ENCODE peak calls at places on chromosome 19, in five cellular contexts. One of them, this sample, is unnamed.

GRCh38 chr19:38910488-38910887 is 1.5 kb downstream of the CCER2 start:
- DNase-seq in HCT116: no peak
- DNase-seq in uterus: no peak
- DNase-seq in stomach: no peak
- DNase-seq in cardiac muscle cell: no peak
- DNase-seq in this sample: no peak

GRCh38 chr19:39413269-39413902 is 917 bp downstream of the PLEKHG2 start:
- DNase-seq in HCT116: no peak
- DNase-seq in uterus: peak; percentile 71
- DNase-seq in stomach: no peak
- DNase-seq in cardiac muscle cell: peak; percentile 83
- DNase-seq in this sample: peak; percentile 70

GRCh38 chr19:38304866-38305429 is 897 bp downstream of the C19orf33 start:
- DNase-seq in HCT116: peak; percentile 96
- DNase-seq in uterus: no peak
- DNase-seq in stomach: peak; percentile 93
- DNase-seq in cardiac muscle cell: peak; percentile 92
- DNase-seq in this sample: no peak

GRCh38 chr19:48487544-48487943 is 18.4 kb downstream of the CYTH2 start:
- DNase-seq in HCT116: no peak
- DNase-seq in uterus: no peak
- DNase-seq in stomach: no peak
- DNase-seq in cardiac muscle cell: no peak
- DNase-seq in this sample: no peak

GRCh38 chr19:37988758-37989635 is 82.0 kb downstream of the SIPA1L3 start:
- DNase-seq in HCT116: no peak
- DNase-seq in uterus: no peak
- DNase-seq in stomach: no peak
- DNase-seq in cardiac muscle cell: no peak
- DNase-seq in this sample: no peak

GRCh38 chr19:41018736-41019290 is 27.7 kb downstream of the CYP2B6 start:
- DNase-seq in HCT116: no peak
- DNase-seq in uterus: no peak
- DNase-seq in stomach: no peak
- DNase-seq in cardiac muscle cell: no peak
- DNase-seq in this sample: no peak

GRCh38 chr19:17681505-17682125 is 6.5 kb downstream of the UNC13A start:
- DNase-seq in HCT116: no peak
- DNase-seq in uterus: no peak
- DNase-seq in stomach: no peak
- DNase-seq in cardiac muscle cell: peak; percentile 81
- DNase-seq in this sample: no peak

GRCh38 chr19:46393456-46394397 is 19.6 kb downstream of the CCDC8 start:
- DNase-seq in HCT116: no peak
- DNase-seq in uterus: no peak
- DNase-seq in stomach: no peak
- DNase-seq in cardiac muscle cell: no peak
- DNase-seq in this sample: no peak

GRCh38 chr19:53365899-53366493 is 491 bp downstream of the ZNF525 start:
- DNase-seq in HCT116: no peak
- DNase-seq in uterus: no peak
- DNase-seq in stomach: no peak
- DNase-seq in cardiac muscle cell: peak; percentile 54
- DNase-seq in this sample: no peak

GRCh38 chr19:12065100-12065538 is 588 bp downstream of the ZNF844 start:
- DNase-seq in HCT116: no peak
- DNase-seq in uterus: no peak
- DNase-seq in stomach: no peak
- DNase-seq in cardiac muscle cell: peak; percentile 45
- DNase-seq in this sample: no peak

GRCh38 chr19:47518854-47519253 is 4.0 kb upstream of the NAPA start:
- DNase-seq in HCT116: no peak
- DNase-seq in uterus: no peak
- DNase-seq in stomach: no peak
- DNase-seq in cardiac muscle cell: no peak
- DNase-seq in this sample: no peak

GRCh38 chr19:782195-783043 is 14.8 kb upstream of the PTBP1 start:
- DNase-seq in HCT116: no peak
- DNase-seq in uterus: no peak
- DNase-seq in stomach: peak; percentile 53
- DNase-seq in cardiac muscle cell: peak; percentile 33
- DNase-seq in this sample: no peak

GRCh38 chr19:35457173-35457572 is 9.1 kb downstream of the FFAR2 start:
- DNase-seq in HCT116: no peak
- DNase-seq in uterus: no peak
- DNase-seq in stomach: no peak
- DNase-seq in cardiac muscle cell: no peak
- DNase-seq in this sample: no peak

GRCh38 chr19:45172611-45173208 is 5.3 kb downstream of the TRAPPC6A start:
- DNase-seq in HCT116: no peak
- DNase-seq in uterus: no peak
- DNase-seq in stomach: no peak
- DNase-seq in cardiac muscle cell: no peak
- DNase-seq in this sample: no peak

GRCh38 chr19:45171211-45171623 is 6.8 kb downstream of the TRAPPC6A start:
- DNase-seq in HCT116: no peak
- DNase-seq in uterus: no peak
- DNase-seq in stomach: no peak
- DNase-seq in cardiac muscle cell: no peak
- DNase-seq in this sample: no peak

GRCh38 chr19:45175663-45176345 is 2.2 kb downstream of the TRAPPC6A start:
- DNase-seq in HCT116: no peak
- DNase-seq in uterus: no peak
- DNase-seq in stomach: no peak
- DNase-seq in cardiac muscle cell: no peak
- DNase-seq in this sample: no peak

GRCh38 chr19:45172173-45172572 is 5.9 kb downstream of the TRAPPC6A start:
- DNase-seq in HCT116: no peak
- DNase-seq in uterus: no peak
- DNase-seq in stomach: no peak
- DNase-seq in cardiac muscle cell: no peak
- DNase-seq in this sample: no peak

DNA sequence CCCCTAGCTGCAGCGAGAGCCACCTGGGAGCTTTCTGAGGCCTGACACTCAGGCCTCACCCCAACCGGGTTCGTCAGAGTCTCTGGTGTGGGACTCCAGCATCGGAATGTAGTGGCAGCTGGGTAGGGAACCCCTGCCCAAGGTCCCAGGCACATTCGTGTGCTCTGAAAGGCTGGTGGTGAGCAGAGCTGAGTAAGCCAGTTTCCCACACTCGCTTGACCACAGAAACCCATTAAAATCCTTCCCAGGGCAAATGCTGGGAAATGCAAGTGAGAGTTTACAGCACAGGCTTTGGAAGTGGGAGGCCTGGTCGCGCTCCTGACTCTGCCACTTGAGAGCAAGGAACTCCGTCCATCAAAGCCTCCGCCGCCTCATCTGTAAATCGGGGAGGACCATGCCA is 4.2 kb downstream of the TRAPPC6A start:
- DNase-seq in HCT116: no peak
- DNase-seq in uterus: no peak
- DNase-seq in stomach: no peak
- DNase-seq in cardiac muscle cell: no peak
- DNase-seq in this sample: no peak
- H3K4me3 ChIP-seq in HCT116: no peak overlapping the region
- H3K4me3 ChIP-seq in uterus: no peak overlapping the region
- H3K4me3 ChIP-seq in stomach: no peak overlapping the region
- H3K4me3 ChIP-seq in cardiac muscle cell: no peak overlapping the region
- H3K4me3 ChIP-seq in this sample: no peak overlapping the region

GRCh38 chr19:7326105-7326877 is 22.4 kb upstream of the ARHGEF18 start:
- DNase-seq in HCT116: peak; percentile 39
- DNase-seq in uterus: no peak
- DNase-seq in stomach: no peak
- DNase-seq in cardiac muscle cell: no peak
- DNase-seq in this sample: peak; percentile 75

GRCh38 chr19:7328647-7329046 is 20.1 kb upstream of the ARHGEF18 start:
- DNase-seq in HCT116: no peak
- DNase-seq in uterus: no peak
- DNase-seq in stomach: no peak
- DNase-seq in cardiac muscle cell: no peak
- DNase-seq in this sample: no peak

GRCh38 chr19:7333198-7334118 is 15.3 kb upstream of the ARHGEF18 start:
- DNase-seq in HCT116: no peak
- DNase-seq in uterus: peak; percentile 42
- DNase-seq in stomach: no peak
- DNase-seq in cardiac muscle cell: no peak
- DNase-seq in this sample: peak; percentile 33

GRCh38 chr19:7331446-7331845 is 17.3 kb upstream of the ARHGEF18 start:
- DNase-seq in HCT116: no peak
- DNase-seq in uterus: no peak
- DNase-seq in stomach: no peak
- DNase-seq in cardiac muscle cell: no peak
- DNase-seq in this sample: no peak

DNA sequence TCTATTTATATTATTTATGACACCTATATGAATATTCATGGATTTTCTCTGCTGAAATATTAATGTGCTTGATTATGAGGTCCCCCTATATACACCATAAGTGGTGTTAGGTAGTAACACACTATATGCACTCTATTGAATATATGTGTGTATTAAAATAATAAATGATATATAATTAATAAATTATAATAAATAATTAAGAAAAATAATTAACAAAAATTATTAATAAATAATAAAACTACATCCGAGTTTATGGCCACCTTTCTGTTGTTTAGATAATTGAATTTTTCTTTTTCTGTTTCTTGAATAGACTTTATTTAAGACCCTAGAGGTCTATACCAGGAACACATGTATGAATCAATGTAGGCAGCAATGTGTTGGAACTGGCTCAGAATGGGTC is 20.9 kb upstream of the ARHGEF18 start:
- DNase-seq in HCT116: no peak
- DNase-seq in uterus: no peak
- DNase-seq in stomach: no peak
- DNase-seq in cardiac muscle cell: no peak
- DNase-seq in this sample: no peak
- H3K4me1 ChIP-seq in HCT116: no peaks in the 10 kb centered on the region
- H3K4me1 ChIP-seq in uterus: no peaks in the 10 kb centered on the region
- H3K4me1 ChIP-seq in stomach: no peaks in the 10 kb centered on the region
- H3K4me1 ChIP-seq in cardiac muscle cell: no peaks in the 10 kb centered on the region
- H3K4me1 ChIP-seq in this sample: peaks cover 4% of the 10 kb centered on the region

DNA sequence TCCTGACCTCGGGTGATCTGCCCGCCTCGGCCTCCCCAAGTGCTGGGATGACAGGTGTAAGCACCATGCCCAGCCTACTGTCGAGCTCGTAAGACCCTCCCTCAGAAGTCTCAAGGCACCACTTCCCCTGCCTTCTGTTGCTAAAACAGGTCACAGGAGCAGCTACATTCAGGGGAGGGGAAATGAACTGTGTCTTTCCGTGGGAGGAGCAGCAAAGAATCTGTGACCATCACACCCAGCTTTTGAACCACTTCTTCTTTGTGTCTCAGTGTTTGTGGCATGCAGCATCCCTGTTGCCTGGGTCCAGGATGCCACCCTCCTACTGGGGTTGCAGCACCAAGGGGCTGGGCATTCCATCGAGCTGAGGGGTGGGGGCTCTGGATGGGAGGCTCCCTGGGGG is 7.7 kb upstream of the CSNK1G2 start:
- DNase-seq in HCT116: no peak
- DNase-seq in uterus: no peak
- DNase-seq in stomach: no peak
- DNase-seq in cardiac muscle cell: no peak
- DNase-seq in this sample: no peak
- H3K27ac ChIP-seq in HCT116: no peak overlapping the region
- H3K27ac ChIP-seq in uterus: no peak overlapping the region
- H3K27ac ChIP-seq in stomach: no peak overlapping the region
- H3K27ac ChIP-seq in cardiac muscle cell: no peak overlapping the region
- H3K27ac ChIP-seq in this sample: peak overlapping the region; percentile 38

DNA sequence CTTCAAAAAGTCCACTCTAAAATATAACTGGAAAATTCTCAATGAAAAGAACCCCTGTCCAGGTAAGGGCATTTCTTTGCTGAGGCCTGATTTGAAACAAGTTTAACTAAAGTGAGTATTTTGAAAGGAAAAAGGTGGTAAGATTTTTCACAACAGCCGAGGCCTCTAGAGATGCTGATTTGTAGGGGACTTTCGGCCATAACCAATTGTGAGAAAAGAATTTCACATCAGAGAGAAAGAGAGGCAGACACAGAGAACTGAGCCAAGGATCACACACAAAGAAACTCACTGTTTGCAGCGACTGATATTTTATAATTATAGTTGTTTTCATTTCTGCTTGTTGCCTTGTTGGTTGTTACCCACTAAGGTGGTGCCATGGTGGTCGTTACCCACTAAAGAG is 24.4 kb downstream of the MBD3L2B start:
- DNase-seq in HCT116: no peak
- DNase-seq in uterus: no peak
- DNase-seq in stomach: no peak
- DNase-seq in cardiac muscle cell: no peak
- DNase-seq in this sample: no peak
- H3K4me3 ChIP-seq in HCT116: no peak overlapping the region
- H3K4me3 ChIP-seq in uterus: no peak overlapping the region
- H3K4me3 ChIP-seq in stomach: no peak overlapping the region
- H3K4me3 ChIP-seq in cardiac muscle cell: no peak overlapping the region
- H3K4me3 ChIP-seq in this sample: no peak overlapping the region

GRCh38 chr19:50159078-50159477 is 4.0 kb downstream of the IZUMO2 start:
- DNase-seq in HCT116: no peak
- DNase-seq in uterus: no peak
- DNase-seq in stomach: no peak
- DNase-seq in cardiac muscle cell: no peak
- DNase-seq in this sample: no peak
- H3K4me1 ChIP-seq in HCT116: no peaks in the 10 kb centered on the region
- H3K4me1 ChIP-seq in uterus: no peaks in the 10 kb centered on the region
- H3K4me1 ChIP-seq in stomach: peaks cover 7% of the 10 kb centered on the region
- H3K4me1 ChIP-seq in cardiac muscle cell: no peaks in the 10 kb centered on the region
- H3K4me1 ChIP-seq in this sample: no peaks in the 10 kb centered on the region

DNA sequence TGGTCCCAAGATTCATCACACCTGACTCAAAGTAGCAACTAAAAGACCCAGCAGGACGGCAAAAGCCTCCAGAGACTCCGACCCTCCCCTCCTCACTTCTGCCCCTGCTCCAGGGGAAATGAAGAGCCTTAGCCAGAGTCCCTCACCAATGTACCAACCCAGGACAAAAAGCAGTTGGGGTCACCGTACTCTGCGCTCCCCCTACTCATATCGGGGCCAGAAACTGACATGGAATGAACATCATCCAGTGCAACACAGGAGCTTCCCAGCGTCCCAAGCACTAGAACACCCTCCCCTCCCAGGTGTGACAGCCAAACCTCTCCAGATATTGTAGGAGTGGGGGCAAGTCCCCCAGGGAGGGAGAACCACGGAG is 1.7 kb downstream of the EEF2 start:
- DNase-seq in HCT116: no peak
- DNase-seq in uterus: no peak
- DNase-seq in stomach: no peak
- DNase-seq in cardiac muscle cell: no peak
- DNase-seq in this sample: no peak
- H3K27ac ChIP-seq in HCT116: peak overlapping the region; percentile 98
- H3K27ac ChIP-seq in uterus: peak overlapping the region; percentile 94
- H3K27ac ChIP-seq in stomach: peak overlapping the region; percentile 20
- H3K27ac ChIP-seq in cardiac muscle cell: peak overlapping the region; percentile 14
- H3K27ac ChIP-seq in this sample: peak overlapping the region; percentile 90

GRCh38 chr19:23817519-23817918 is 58.8 kb upstream of the ZNF681 start:
- DNase-seq in HCT116: peak; percentile 4
- DNase-seq in uterus: peak; percentile 54
- DNase-seq in stomach: peak; percentile 31
- DNase-seq in cardiac muscle cell: peak; percentile 35
- DNase-seq in this sample: peak; percentile 59
- H3K4me3 ChIP-seq in HCT116: no peak overlapping the region
- H3K4me3 ChIP-seq in uterus: no peak overlapping the region
- H3K4me3 ChIP-seq in stomach: no peak overlapping the region
- H3K4me3 ChIP-seq in cardiac muscle cell: no peak overlapping the region
- H3K4me3 ChIP-seq in this sample: no peak overlapping the region

GRCh38 chr19:56107626-56108351 is 13.3 kb downstream of the ZNF787 start:
- DNase-seq in HCT116: no peak
- DNase-seq in uterus: no peak
- DNase-seq in stomach: peak; percentile 50
- DNase-seq in cardiac muscle cell: no peak
- DNase-seq in this sample: no peak
- H3K4me1 ChIP-seq in HCT116: no peaks in the 10 kb centered on the region
- H3K4me1 ChIP-seq in uterus: no peaks in the 10 kb centered on the region
- H3K4me1 ChIP-seq in stomach: peaks cover 93% of the 10 kb centered on the region
- H3K4me1 ChIP-seq in cardiac muscle cell: peaks cover 48% of the 10 kb centered on the region
- H3K4me1 ChIP-seq in this sample: peaks cover 39% of the 10 kb centered on the region

This sample was measured in Peyer's patch.